ENCODE peak calls at places on chromosomes 6 and 20, in four cellular contexts. X is CD4-positive, CD25-positive, alpha-beta regulatory T cell; V is brain microvascular endothelial cell; K is left lung. A is an unnamed sample.

GRCh38 chr6:152096863-152097496 is 289.5 kb downstream of the ESR1 start:
- DNase-seq in K (no peak), X (no peak), V (peak; percentile 79), A (no peak)

GRCh38 chr6:159988983-159989454 is 20.1 kb downstream of the IGF2R start:
- DNase-seq in X (no peak), K (no peak), V (peak; percentile 65), A (no peak)

GRCh38 chr6:34819571-34820480 is 27.9 kb downstream of the BLTP3A start:
- DNase-seq in V (no peak), X (no peak), K (no peak), A (no peak)

GRCh38 chr6:169960531-169960890 is 209.1 kb downstream of the ERMARD start:
- DNase-seq in X (no peak), V (no peak), K (peak; percentile 67), A (no peak)

GRCh38 chr6:158211273-158212055 is 43.3 kb downstream of the GTF2H5 start:
- DNase-seq in K (no peak), V (no peak), X (no peak), A (no peak)

GRCh38 chr20:2967841-2968240 is 75.6 kb upstream of the GNRH2 start:
- DNase-seq in X (no peak), V (no peak), K (no peak), A (no peak)

GRCh38 chr6:24949020-24949569 is 13.3 kb upstream of the RIPOR2 start:
- DNase-seq in V (no peak), K (no peak), X (peak; percentile 69), A (no peak)

GRCh38 chr20:8155848-8156602 is 24.0 kb downstream of the PLCB1 start:
- DNase-seq in V (peak; percentile 27), X (no peak), K (no peak), A (no peak)

GRCh38 chr20:63360850-63361497 is at the start of gene CHRNA4:
- DNase-seq in V (no peak), X (no peak), K (peak; percentile 58), A (no peak)

GRCh38 chr6:106629859-106630163 is 433 bp downstream of the QRSL1 start:
- DNase-seq in K (no peak), X (no peak), V (no peak), A (no peak)

GRCh38 chr6:137271245-137272183 is 52.3 kb upstream of the IFNGR1 start:
- DNase-seq in X (peak; percentile 23), K (no peak), V (peak; percentile 24), A (no peak)

GRCh38 chr6:52609968-52610367 is 33.1 kb upstream of the TRAM2 start:
- DNase-seq in V (no peak), K (no peak), X (no peak), A (no peak)

GRCh38 chr20:57417051-57417689 is 26.0 kb downstream of the RBM38 start:
- DNase-seq in V (no peak), X (no peak), K (no peak), A (no peak)

GRCh38 chr6:158073776-158074175 is 92.1 kb downstream of the SYNJ2 start:
- DNase-seq in X (no peak), V (no peak), K (no peak), A (no peak)

GRCh38 chr6:168007592-168008338 is 10.3 kb downstream of the KIF25 start:
- DNase-seq in K (no peak), V (peak; percentile 100), X (no peak), A (no peak)

DNA sequence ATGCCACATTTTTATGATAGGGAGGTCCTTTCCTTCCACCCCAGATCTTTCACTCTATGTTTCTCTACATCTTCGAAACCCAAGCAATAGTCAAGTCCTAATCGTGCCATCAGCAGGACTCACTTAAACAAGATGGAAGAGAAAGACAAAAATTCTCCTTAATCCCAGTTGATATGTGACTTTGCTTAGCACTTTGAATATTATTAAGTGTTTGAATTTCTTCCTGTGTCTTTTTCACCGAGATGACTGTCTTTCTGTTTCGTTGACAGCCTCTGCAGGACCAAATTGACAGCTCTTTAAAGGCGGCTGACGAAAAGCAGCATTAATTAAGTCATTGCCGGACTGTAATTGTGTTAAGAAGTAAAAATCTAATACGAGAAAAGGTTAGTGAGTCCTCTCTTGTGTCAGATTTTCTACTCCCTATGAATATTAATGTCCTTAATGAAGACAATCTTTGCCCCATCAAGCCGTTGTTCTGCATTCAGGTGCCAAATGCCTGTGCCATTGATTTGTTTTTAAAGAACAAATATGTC is 208.8 kb upstream of the TSHZ2 start:
- DNase-seq in K (no peak), V (no peak), X (no peak), A (no peak)
- H3K4me3 ChIP-seq in K (no peak overlapping the region), V (no peak overlapping the region), X (no peak overlapping the region), A (no peak overlapping the region)

GRCh38 chr20:53162251-53162835 is 190.2 kb downstream of the TSHZ2 start:
- DNase-seq in V (peak; percentile 33), K (no peak), X (no peak), A (no peak)
- H3K27ac ChIP-seq in V (no peak overlapping the region), K (no peak overlapping the region), X (no peak overlapping the region), A (no peak overlapping the region)

DNA sequence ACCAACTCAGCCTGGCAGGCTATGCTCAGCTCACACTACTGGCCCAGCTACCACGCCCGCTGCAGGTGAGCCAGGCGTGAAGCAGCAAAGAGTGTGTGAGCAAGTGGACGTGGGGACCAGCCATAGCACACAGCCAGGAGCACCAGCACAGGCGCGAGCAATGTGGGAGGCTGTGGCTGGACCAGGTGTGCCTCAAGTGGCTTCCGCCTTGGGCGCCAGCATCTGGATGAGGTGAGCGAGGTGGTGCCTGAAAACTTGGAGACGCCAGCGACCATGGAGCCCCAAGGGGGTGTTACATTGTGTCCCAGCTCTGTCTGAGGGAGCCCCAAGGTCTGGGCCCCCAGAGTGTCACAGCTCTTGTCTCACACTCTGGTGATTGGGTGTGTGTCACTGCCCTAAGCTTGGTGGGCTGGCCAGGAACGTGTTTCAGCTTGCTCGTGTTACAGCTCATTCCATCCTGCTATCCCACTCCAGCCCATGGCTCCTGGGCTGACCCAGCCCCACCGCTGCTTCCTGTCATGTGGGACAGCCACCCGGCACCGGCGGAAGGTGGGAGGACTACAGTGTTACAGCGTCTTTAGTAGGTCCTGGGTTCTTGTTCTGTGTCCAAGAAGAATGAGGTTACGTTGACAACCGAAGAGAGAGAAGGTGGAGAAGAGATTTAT is 508.0 kb upstream of the MMS22L start:
- DNase-seq in X (no peak), V (no peak), K (peak; percentile 45), A (no peak)
- H3K4me3 ChIP-seq in X (no peak overlapping the region), V (no peak overlapping the region), K (no peak overlapping the region), A (no peak overlapping the region)

DNA sequence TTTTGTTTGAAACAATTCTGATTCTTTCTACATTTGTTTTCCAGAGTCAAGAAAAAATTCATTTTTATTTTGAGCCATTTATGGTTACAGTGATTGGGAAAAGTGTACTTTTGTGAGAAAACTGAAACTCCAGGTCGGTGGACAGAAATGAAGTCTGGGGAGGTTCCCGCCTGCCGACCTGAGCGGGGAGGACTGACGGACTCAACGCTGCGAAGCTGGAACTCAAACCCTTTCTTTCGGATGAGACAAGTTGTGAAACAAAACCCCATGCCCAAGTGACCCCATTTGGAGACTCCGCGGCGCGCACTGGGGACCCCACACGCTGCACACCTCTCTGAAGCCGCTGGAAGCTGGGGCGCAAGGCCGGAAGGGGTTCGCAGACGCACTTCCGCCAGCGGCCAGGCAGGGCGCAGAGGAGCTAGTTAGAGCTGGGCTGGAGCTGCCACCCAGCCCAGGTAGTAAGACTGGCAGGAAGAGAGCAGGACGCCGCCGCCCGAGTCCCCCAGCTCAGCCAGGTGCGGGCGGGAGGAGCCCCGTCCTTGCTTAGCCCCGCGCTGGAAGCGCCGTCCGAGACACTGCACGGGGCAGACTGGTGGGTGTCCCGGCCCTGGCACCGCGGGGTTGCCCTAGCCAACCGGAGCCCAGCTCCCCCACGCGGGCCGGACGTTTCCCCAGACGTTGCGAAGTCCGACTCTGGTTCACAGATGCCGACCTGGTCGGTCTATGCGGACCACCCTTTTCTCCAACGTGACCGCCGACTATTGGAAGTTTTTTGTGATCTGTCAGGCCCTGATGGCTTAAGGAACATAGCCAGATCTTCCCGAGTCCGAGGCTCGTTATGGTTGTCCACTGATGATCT is 19.8 kb upstream of the ZSCAN16 start:
- DNase-seq in X (peak; percentile 82), V (peak; percentile 62), K (peak; percentile 96), A (peak; percentile 26)
- H3K27ac ChIP-seq in X (peak overlapping the region; percentile 62), V (peak overlapping the region; percentile 42), K (peak overlapping the region; percentile 81), A (peak overlapping the region; percentile 79)

DNA sequence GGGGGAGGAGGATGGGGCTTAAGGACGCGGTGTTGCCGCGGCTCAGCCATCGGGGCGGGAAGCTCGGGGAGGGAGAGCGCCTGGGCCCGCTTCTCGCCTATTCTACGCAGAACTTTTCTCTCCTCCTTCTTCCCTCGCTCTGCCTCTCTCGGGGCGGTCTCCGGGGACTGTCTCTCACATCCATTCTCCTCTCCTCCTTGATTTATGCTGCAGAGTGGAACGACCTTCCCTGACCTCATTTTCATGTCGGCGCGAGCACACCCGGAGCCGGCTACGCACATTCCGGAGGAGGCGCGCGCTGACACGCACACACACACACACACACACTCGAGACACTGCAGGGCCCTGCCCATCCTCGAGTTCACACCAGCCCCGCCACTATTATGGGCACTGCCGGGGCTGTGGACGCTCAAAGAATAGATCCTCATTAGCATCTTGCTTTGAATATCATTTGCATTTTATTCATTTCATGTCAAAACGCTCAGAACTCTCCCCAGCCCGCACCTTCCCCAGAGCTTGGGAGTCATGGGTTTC is 36.7 kb downstream of the NCR2 start:
- DNase-seq in K (peak; percentile 80), V (no peak), X (no peak), A (no peak)
- H3K4me3 ChIP-seq in K (peak overlapping the region; percentile 28), V (peak overlapping the region; percentile 34), X (no peak overlapping the region), A (peak overlapping the region; percentile 31)

DNA sequence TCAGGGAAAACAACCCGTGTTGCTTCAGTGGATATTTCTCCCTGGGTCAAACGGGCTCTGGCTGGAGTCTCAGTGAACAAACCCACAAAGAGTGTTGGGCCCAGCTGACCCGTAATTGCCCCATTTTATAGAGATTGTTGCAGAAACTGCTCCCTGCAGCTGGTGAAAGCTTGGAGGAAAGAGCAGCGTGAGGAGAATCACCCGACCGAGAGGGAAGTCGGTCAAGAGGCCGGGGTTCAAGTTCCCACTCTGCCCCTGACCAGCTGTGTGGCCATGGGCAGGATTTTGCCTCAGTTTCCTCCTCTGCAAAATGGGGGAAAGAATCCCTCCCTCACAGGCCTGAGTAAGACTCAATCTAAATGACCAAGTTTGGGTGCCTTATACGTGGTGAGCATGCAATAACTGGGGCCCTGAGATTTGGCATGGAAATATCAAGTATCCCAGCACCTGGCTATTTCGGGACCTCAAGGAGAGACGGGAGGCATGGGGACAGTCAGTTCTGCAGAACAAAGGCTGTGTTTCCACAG is 1.7 kb upstream of the TGM2 start:
- DNase-seq in K (no peak), X (no peak), V (no peak), A (no peak)
- H3K27ac ChIP-seq in K (no peak overlapping the region), X (no peak overlapping the region), V (no peak overlapping the region), A (peak overlapping the region; percentile 88)

DNA sequence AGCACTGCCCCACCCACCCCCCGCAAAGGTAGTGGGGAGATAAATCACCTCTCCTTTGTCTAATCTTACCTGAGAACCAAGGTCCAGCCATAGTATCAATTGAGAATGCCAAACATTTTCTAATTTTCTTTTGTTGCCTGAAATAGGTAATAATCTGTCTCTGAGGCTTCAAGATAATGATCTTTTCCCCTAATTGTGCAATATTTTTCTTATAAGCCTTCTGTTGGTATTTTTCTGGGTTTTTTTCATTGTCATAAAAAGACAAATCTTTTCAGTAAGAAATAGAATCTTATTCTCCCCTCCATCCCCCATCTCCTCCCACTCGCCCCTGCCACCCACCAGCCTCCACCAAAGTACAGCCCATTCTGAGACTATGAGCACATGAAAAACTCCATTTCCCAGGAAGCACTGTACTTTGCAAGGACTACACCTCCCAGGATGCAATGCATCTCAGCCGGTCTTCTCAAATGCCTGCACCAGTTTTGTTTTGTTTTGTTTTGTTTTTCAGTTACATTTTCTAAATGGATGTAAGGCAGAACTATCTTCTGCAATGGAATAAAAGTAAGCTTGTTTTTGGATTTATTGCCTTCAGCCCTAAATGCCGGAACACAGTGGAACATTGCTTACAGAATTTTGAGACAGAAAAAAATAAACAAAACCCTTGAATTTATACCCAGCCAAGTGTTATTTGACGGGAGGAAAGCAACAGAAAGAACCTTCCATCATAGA is 268.0 kb downstream of the TFAP2A start:
- DNase-seq in X (no peak), V (peak; percentile 45), K (no peak), A (no peak)
- H3K4me3 ChIP-seq in X (peak overlapping the region; percentile 38), V (peak overlapping the region; percentile 45), K (peak overlapping the region; percentile 21), A (peak overlapping the region; percentile 41)

GRCh38 chr6:85714893-85715530 is 72.3 kb upstream of the SYNCRIP start:
- DNase-seq in K (no peak), X (no peak), V (no peak), A (no peak)
- H3K27ac ChIP-seq in K (no peak overlapping the region), X (no peak overlapping the region), V (no peak overlapping the region), A (no peak overlapping the region)

A was measured in ascending aorta.